ENCODE peak calls at places on chromosomes 11 and 22, in four cellular contexts. E, F, P and Z are unnamed samples.
A peak's percentile ranks its signal among the peaks of the same experiment; 100 is the strongest.

GRCh38 chr11:69588270-69588669 is 52.7 kb upstream of the CCND1 start:
- DNase-seq in E (no peak), F (no peak), P (no peak), Z (no peak)

GRCh38 chr11:105870521-105871113 is 151.4 kb downstream of the MSANTD4 start:
- DNase-seq in E (no peak), F (no peak), P (no peak), Z (no peak)

GRCh38 chr22:26057731-26058130 is 111.5 kb upstream of the SEZ6L start:
- DNase-seq in E (no peak), F (no peak), P (no peak), Z (no peak)

GRCh38 chr22:17748555-17749353 is 25.5 kb downstream of the BID start:
- DNase-seq in E (no peak), F (no peak), P (no peak), Z (no peak)

GRCh38 chr22:21020802-21021429 is 6.0 kb downstream of the P2RX6 start:
- DNase-seq in E (no peak), F (no peak), P (no peak), Z (no peak)

GRCh38 chr11:57641011-57641410 is 8.7 kb downstream of the YPEL4 start:
- DNase-seq in E (peak; percentile 23), F (no peak), P (no peak), Z (no peak)

GRCh38 chr11:41714101-41714500 is 254.6 kb upstream of the LRRC4C start:
- DNase-seq in E (no peak), F (no peak), P (no peak), Z (no peak)

GRCh38 chr11:2123628-2123960 is 15.6 kb downstream of the IGF2 start:
- DNase-seq in E (no peak), F (no peak), P (no peak), Z (no peak)

GRCh38 chr11:124465368-124465767 is 19.9 kb upstream of the OR8B8 start:
- DNase-seq in E (no peak), F (no peak), P (no peak), Z (no peak)

GRCh38 chr11:34180045-34180813 is 74.8 kb downstream of the NAT10 start:
- DNase-seq in E (no peak), F (no peak), P (no peak), Z (no peak)

GRCh38 chr11:3035333-3035732 is 21.9 kb downstream of the CARS1 start:
- DNase-seq in E (no peak), F (no peak), P (no peak), Z (no peak)

GRCh38 chr11:46826310-46827044 is 19.6 kb downstream of the CKAP5 start:
- DNase-seq in E (peak; percentile 79), F (peak; percentile 91), P (peak; percentile 65), Z (peak; percentile 81)

GRCh38 chr22:46452195-46453005 is 85.0 kb downstream of the CELSR1 start:
- DNase-seq in E (no peak), F (no peak), P (no peak), Z (no peak)